ENCODE peak calls at places on chromosome 7, in four cellular contexts. One of them, this sample, is unnamed.
A peak's percentile ranks its signal among the peaks of the same experiment; 100 is the strongest.

GRCh38 chr7:115350764-115351163 is 428.9 kb downstream of the MDFIC start:
- DNase-seq in sigmoid colon: no peak
- DNase-seq in GM23338: no peak
- DNase-seq in HepG2: no peak
- DNase-seq in this sample: no peak

GRCh38 chr7:9575716-9576115 is 1142.3 kb downstream of the NXPH1 start:
- DNase-seq in sigmoid colon: no peak
- DNase-seq in HepG2: no peak
- DNase-seq in GM23338: no peak
- DNase-seq in this sample: no peak

GRCh38 chr7:1033546-1034145 is 10.7 kb upstream of the GPR146 start:
- DNase-seq in HepG2: no peak
- DNase-seq in GM23338: no peak
- DNase-seq in sigmoid colon: no peak
- DNase-seq in this sample: no peak

GRCh38 chr7:158818325-158819213 is 10.7 kb downstream of the ESYT2 start:
- DNase-seq in HepG2: peak; percentile 91
- DNase-seq in sigmoid colon: peak; percentile 92
- DNase-seq in GM23338: peak; percentile 64
- DNase-seq in this sample: peak; percentile 72

GRCh38 chr7:5827755-5828154 is 46.3 kb upstream of the RNF216 start:
- DNase-seq in GM23338: peak; percentile 53
- DNase-seq in HepG2: peak; percentile 25
- DNase-seq in sigmoid colon: no peak
- DNase-seq in this sample: no peak

GRCh38 chr7:156537006-156537405 is 103.6 kb upstream of the RNF32 start:
- DNase-seq in sigmoid colon: no peak
- DNase-seq in HepG2: no peak
- DNase-seq in GM23338: no peak
- DNase-seq in this sample: no peak

GRCh38 chr7:148838905-148839304 is 45.2 kb downstream of the EZH2 start:
- DNase-seq in HepG2: no peak
- DNase-seq in sigmoid colon: no peak
- DNase-seq in GM23338: no peak
- DNase-seq in this sample: no peak

GRCh38 chr7:31687024-31687423 is at the start of gene PPP1R17:
- DNase-seq in sigmoid colon: no peak
- DNase-seq in HepG2: no peak
- DNase-seq in GM23338: peak; percentile 79
- DNase-seq in this sample: no peak

GRCh38 chr7:91266067-91266930 is 2.1 kb downstream of the FZD1 start:
- DNase-seq in sigmoid colon: peak; percentile 79
- DNase-seq in GM23338: peak; percentile 45
- DNase-seq in HepG2: no peak
- DNase-seq in this sample: no peak

GRCh38 chr7:69335331-69335730 is 262.9 kb upstream of the AUTS2 start:
- DNase-seq in sigmoid colon: no peak
- DNase-seq in GM23338: peak; percentile 7
- DNase-seq in HepG2: no peak
- DNase-seq in this sample: no peak

GRCh38 chr7:114293289-114294012 is 121.2 kb upstream of the FOXP2 start:
- DNase-seq in HepG2: no peak
- DNase-seq in sigmoid colon: no peak
- DNase-seq in GM23338: no peak
- DNase-seq in this sample: no peak

GRCh38 chr7:132618956-132619305 is 42.7 kb upstream of the PLXNA4 start:
- DNase-seq in GM23338: no peak
- DNase-seq in sigmoid colon: no peak
- DNase-seq in HepG2: no peak
- DNase-seq in this sample: no peak

GRCh38 chr7:50449501-50449880 is 659 bp downstream of the FIGNL1 start:
- DNase-seq in sigmoid colon: no peak
- DNase-seq in HepG2: no peak
- DNase-seq in GM23338: no peak
- DNase-seq in this sample: no peak
- H3K4me1 ChIP-seq in sigmoid colon: peaks cover 14% of the 10 kb centered on the region
- H3K4me1 ChIP-seq in HepG2: peaks cover 38% of the 10 kb centered on the region
- H3K4me1 ChIP-seq in GM23338: peaks cover 9% of the 10 kb centered on the region
- H3K4me1 ChIP-seq in this sample: peaks cover 7% of the 10 kb centered on the region

GRCh38 chr7:81300779-81301178 is 381.9 kb upstream of the SEMA3C start:
- DNase-seq in HepG2: no peak
- DNase-seq in GM23338: no peak
- DNase-seq in sigmoid colon: no peak
- DNase-seq in this sample: no peak
- H3K4me3 ChIP-seq in HepG2: no peak overlapping the region
- H3K4me3 ChIP-seq in GM23338: no peak overlapping the region
- H3K4me3 ChIP-seq in sigmoid colon: no peak overlapping the region
- H3K4me3 ChIP-seq in this sample: no peak overlapping the region

GRCh38 chr7:18175801-18176450 is 148.3 kb upstream of the PRPS1L1 start:
- DNase-seq in HepG2: peak; percentile 22
- DNase-seq in sigmoid colon: no peak
- DNase-seq in GM23338: no peak
- DNase-seq in this sample: no peak

GRCh38 chr7:18179058-18179457 is 151.4 kb upstream of the PRPS1L1 start:
- DNase-seq in HepG2: no peak
- DNase-seq in sigmoid colon: no peak
- DNase-seq in GM23338: no peak
- DNase-seq in this sample: no peak

GRCh38 chr7:18174996-18175395 is 147.3 kb upstream of the PRPS1L1 start:
- DNase-seq in sigmoid colon: no peak
- DNase-seq in GM23338: no peak
- DNase-seq in HepG2: no peak
- DNase-seq in this sample: no peak

GRCh38 chr7:18177815-18178660 is 150.4 kb upstream of the PRPS1L1 start:
- DNase-seq in GM23338: no peak
- DNase-seq in HepG2: peak; percentile 48
- DNase-seq in sigmoid colon: no peak
- DNase-seq in this sample: peak; percentile 47

GRCh38 chr7:18177129-18177814 is 149.6 kb upstream of the PRPS1L1 start:
- DNase-seq in HepG2: no peak
- DNase-seq in sigmoid colon: no peak
- DNase-seq in GM23338: no peak
- DNase-seq in this sample: no peak
- TF ChIP-seq POLR2AphosphoS5 in HepG2: no peak
- TF ChIP-seq POLR2AphosphoS5 in sigmoid colon: no peak
- TF ChIP-seq POLR2AphosphoS5 in GM23338: no peak
- TF ChIP-seq POLR2AphosphoS5 in this sample: no peak

GRCh38 chr7:150998341-150998740 is 7.5 kb downstream of the NOS3 start:
- DNase-seq in sigmoid colon: no peak
- DNase-seq in GM23338: no peak
- DNase-seq in HepG2: no peak
- DNase-seq in this sample: no peak

GRCh38 chr7:150996289-150997074 is 5.7 kb downstream of the NOS3 start:
- DNase-seq in HepG2: no peak
- DNase-seq in sigmoid colon: no peak
- DNase-seq in GM23338: peak; percentile 49
- DNase-seq in this sample: no peak

GRCh38 chr7:150997075-150997511 is 6.3 kb downstream of the NOS3 start:
- DNase-seq in GM23338: no peak
- DNase-seq in sigmoid colon: no peak
- DNase-seq in HepG2: no peak
- DNase-seq in this sample: no peak

GRCh38 chr7:150999001-150999400 is 8.2 kb downstream of the NOS3 start:
- DNase-seq in sigmoid colon: no peak
- DNase-seq in GM23338: no peak
- DNase-seq in HepG2: no peak
- DNase-seq in this sample: no peak

GRCh38 chr7:150997817-150998216 is 7.0 kb downstream of the NOS3 start:
- DNase-seq in GM23338: no peak
- DNase-seq in sigmoid colon: no peak
- DNase-seq in HepG2: no peak
- DNase-seq in this sample: no peak
- H3K4me1 ChIP-seq in GM23338: peaks cover 8% of the 10 kb centered on the region
- H3K4me1 ChIP-seq in sigmoid colon: no peaks in the 10 kb centered on the region
- H3K4me1 ChIP-seq in HepG2: peaks cover 12% of the 10 kb centered on the region
- H3K4me1 ChIP-seq in this sample: peaks cover 16% of the 10 kb centered on the region

DNA sequence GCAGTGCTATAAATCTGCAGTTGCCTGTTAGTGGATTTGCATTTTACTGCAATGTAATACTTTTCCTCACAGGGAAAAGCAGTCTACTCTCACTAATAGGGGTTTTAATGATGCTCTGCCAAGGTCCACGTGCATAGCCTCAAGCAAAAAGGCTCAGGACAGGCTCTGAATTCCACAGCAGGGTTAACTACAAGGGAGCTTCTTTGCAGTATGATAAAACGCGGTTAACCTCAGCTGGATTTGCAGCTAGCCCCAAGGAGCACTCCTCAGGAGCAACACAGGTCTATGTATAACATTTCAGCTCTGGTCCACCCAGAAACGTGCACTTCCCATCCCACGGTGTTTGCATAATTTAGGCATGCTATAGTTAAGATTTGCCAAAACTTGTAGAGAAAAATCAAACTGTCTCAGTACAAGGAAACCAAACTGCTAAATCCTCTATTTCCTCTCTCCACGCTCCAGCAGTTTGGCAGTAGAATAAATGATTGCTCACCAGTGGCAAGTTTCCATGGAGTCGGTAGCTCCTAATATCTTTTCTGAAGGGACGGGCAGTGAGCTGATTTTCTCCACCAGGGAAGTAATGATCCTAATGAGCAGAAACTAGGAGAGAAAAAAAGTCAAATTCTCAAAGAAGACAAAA is 13.1 kb upstream of the ASB4 start:
- DNase-seq in sigmoid colon: no peak
- DNase-seq in GM23338: no peak
- DNase-seq in HepG2: no peak
- DNase-seq in this sample: no peak
- H3K4me3 ChIP-seq in sigmoid colon: no peak overlapping the region
- H3K4me3 ChIP-seq in GM23338: no peak overlapping the region
- H3K4me3 ChIP-seq in HepG2: no peak overlapping the region
- H3K4me3 ChIP-seq in this sample: no peak overlapping the region

GRCh38 chr7:82270909-82271308 is 172.7 kb downstream of the CACNA2D1 start:
- DNase-seq in sigmoid colon: no peak
- DNase-seq in HepG2: no peak
- DNase-seq in GM23338: no peak
- DNase-seq in this sample: no peak
- TF ChIP-seq POLR2AphosphoS5 in sigmoid colon: no peak
- TF ChIP-seq POLR2AphosphoS5 in HepG2: no peak
- TF ChIP-seq POLR2AphosphoS5 in GM23338: no peak
- TF ChIP-seq POLR2AphosphoS5 in this sample: no peak

GRCh38 chr7:131507592-131508331 is 48.7 kb downstream of the PODXL start:
- DNase-seq in sigmoid colon: peak; percentile 92
- DNase-seq in HepG2: peak; percentile 53
- DNase-seq in GM23338: peak; percentile 73
- DNase-seq in this sample: peak; percentile 90
- H3K4me1 ChIP-seq in sigmoid colon: peaks cover 27% of the 10 kb centered on the region
- H3K4me1 ChIP-seq in HepG2: peaks cover 31% of the 10 kb centered on the region
- H3K4me1 ChIP-seq in GM23338: peaks cover 12% of the 10 kb centered on the region
- H3K4me1 ChIP-seq in this sample: peaks cover 28% of the 10 kb centered on the region